ENCODE peak calls at places on chromosomes 5 and 9, in nine cellular contexts. I is substantia nigra; W is ELF-1; G is WTC11; X is stimulated activated CD4-positive, alpha-beta T cell treated with anti-CD3 and anti-CD28 coated beads, Interleukin-1b, Interleukin-23, amount 100 ng/mL, for 1 hour; H is effector CD4-positive, alpha-beta T cell; J is Daoy; Z is foreskin melanocyte; B is adrenal gland. T is an unnamed sample.

GRCh38 chr5:93163010-93163663 is 417.9 kb downstream of the NR2F1-AS1 start:
- DNase-seq in Z (peak; percentile 17), W (no peak), I (no peak), B (no peak), J (peak; percentile 80), G (no peak), H (no peak), X (no peak), T (no peak)

GRCh38 chr5:83475540-83476469 is 4.3 kb downstream of the VCAN start:
- DNase-seq in Z (no peak), J (peak; percentile 77), W (peak; percentile 31), I (no peak), G (no peak), H (no peak), X (no peak), B (no peak), T (no peak)

GRCh38 chr5:151805414-151806225 is 33.9 kb downstream of the G3BP1 start:
- DNase-seq in Z (no peak), I (no peak), G (no peak), B (no peak), J (no peak), X (no peak), W (no peak), H (no peak), T (no peak)

GRCh38 chr9:107733530-107733907 is 243.9 kb upstream of the KLF4 start:
- DNase-seq in J (peak; percentile 61), I (no peak), B (peak; percentile 96), G (no peak), X (no peak), Z (no peak), H (no peak), W (no peak), T (no peak)

GRCh38 chr9:129685220-129685932 is 19.9 kb downstream of the PRRX2 start:
- DNase-seq in I (no peak), Z (no peak), H (no peak), J (peak; percentile 75), B (no peak), X (no peak), W (peak; percentile 63), G (no peak), T (no peak)

GRCh38 chr5:139391570-139392323 is 2.0 kb upstream of the MZB1 start:
- DNase-seq in G (no peak), B (no peak), X (no peak), J (peak; percentile 69), I (no peak), Z (peak; percentile 60), H (no peak), W (peak; percentile 42), T (peak; percentile 51)

GRCh38 chr5:132385321-132386105 is 16.0 kb downstream of the SLC22A5 start:
- DNase-seq in Z (peak; percentile 81), H (peak; percentile 46), X (no peak), I (no peak), W (peak; percentile 39), G (no peak), J (peak; percentile 75), B (peak; percentile 75), T (peak; percentile 86)

GRCh38 chr9:128188209-128188608 is 3.2 kb downstream of the CIZ1 start:
- DNase-seq in Z (no peak), H (no peak), B (no peak), X (no peak), W (no peak), I (no peak), G (no peak), J (no peak), T (no peak)

GRCh38 chr5:13403351-13403750 is 541.1 kb downstream of the DNAH5 start:
- DNase-seq in G (no peak), B (no peak), I (no peak), H (no peak), Z (no peak), W (no peak), J (no peak), X (no peak), T (no peak)